ENCODE peak calls at places on chromosomes 6 and 20, in six cellular contexts. M, P, K, I, D and B are unnamed samples.

GRCh38 chr6:168450921-168451320 is 9.9 kb downstream of the SMOC2 start:
- DNase-seq in I (no peak), M (no peak), K (no peak), D (no peak), P (no peak), B (no peak)

GRCh38 chr20:31678389-31679356 is 41.0 kb downstream of the COX4I2 start:
- DNase-seq in D (no peak), P (no peak), I (no peak), M (peak; percentile 87), K (no peak), B (no peak)

GRCh38 chr6:125797934-125798444 is 7.2 kb downstream of the NCOA7 start:
- DNase-seq in I (no peak), K (no peak), D (no peak), M (no peak), P (no peak), B (no peak)

GRCh38 chr6:2485116-2485515 is 239.7 kb upstream of the GMDS start:
- DNase-seq in K (no peak), D (peak; percentile 25), I (no peak), P (no peak), M (no peak), B (peak; percentile 33)

GRCh38 chr6:147158881-147159280 is 45.3 kb upstream of the STXBP5 start:
- DNase-seq in M (no peak), I (no peak), K (no peak), D (no peak), P (no peak), B (no peak)

GRCh38 chr6:148322704-148323103 is 19.9 kb upstream of the SASH1 start:
- DNase-seq in P (no peak), M (no peak), K (no peak), I (no peak), D (no peak), B (no peak)

GRCh38 chr6:163319609-163320366 is 94.7 kb upstream of the QKI start:
- DNase-seq in D (no peak), M (no peak), K (no peak), P (no peak), I (no peak), B (no peak)

GRCh38 chr20:9838035-9838377 is 870 bp downstream of the PAK5 start:
- DNase-seq in K (no peak), I (no peak), P (no peak), D (no peak), M (no peak), B (no peak)

GRCh38 chr6:37809144-37809543 is 10.4 kb upstream of the ZFAND3 start:
- DNase-seq in D (no peak), I (no peak), K (no peak), M (peak; percentile 84), P (no peak), B (no peak)

GRCh38 chr6:108114861-108115597 is 40.5 kb upstream of the OSTM1 start:
- DNase-seq in P (no peak), K (no peak), I (peak; percentile 54), D (peak; percentile 36), M (peak; percentile 72), B (peak; percentile 69)

GRCh38 chr6:120615238-120615637 is 719.0 kb downstream of the TBC1D32 start:
- DNase-seq in K (no peak), D (no peak), M (no peak), P (no peak), I (no peak), B (no peak)

GRCh38 chr6:139153876-139154275 is 19.0 kb downstream of the HECA start:
- DNase-seq in D (no peak), K (no peak), P (no peak), I (no peak), M (no peak), B (no peak)

GRCh38 chr6:160010067-160010466 is 41.2 kb downstream of the IGF2R start:
- DNase-seq in K (no peak), I (no peak), D (no peak), M (no peak), P (no peak), B (no peak)

GRCh38 chr6:37695857-37696219 is 1.8 kb downstream of the MDGA1 start:
- DNase-seq in I (no peak), M (peak; percentile 67), K (no peak), P (no peak), D (no peak), B (no peak)

GRCh38 chr6:84282566-84282965 is 55.1 kb upstream of the CEP162 start:
- DNase-seq in D (no peak), K (no peak), P (no peak), I (no peak), M (no peak), B (no peak)

GRCh38 chr20:21384308-21384892 is 12.9 kb downstream of the NKX2-4 start:
- DNase-seq in M (no peak), I (no peak), P (no peak), K (no peak), D (no peak), B (no peak)

GRCh38 chr20:44599715-44600114 is 17.3 kb downstream of the PKIG start:
- DNase-seq in M (no peak), D (no peak), K (no peak), I (no peak), P (no peak), B (no peak)
- H3K4me1 ChIP-seq in M (peaks cover 47% of the 10 kb centered on the region), D (peaks cover 5% of the 10 kb centered on the region), K (peaks cover 20% of the 10 kb centered on the region), I (peaks cover 26% of the 10 kb centered on the region), P (peaks cover 10% of the 10 kb centered on the region), B (peaks cover 3% of the 10 kb centered on the region)

GRCh38 chr20:56328861-56329260 is 29.9 kb upstream of the FAM210B start:
- DNase-seq in K (no peak), P (no peak), I (no peak), M (no peak), D (no peak), B (no peak)
- H3K9me3 ChIP-seq in K (peaks cover 60% of the 10 kb centered on the region), P (peaks cover 7% of the 10 kb centered on the region), I (no peaks in the 10 kb centered on the region), M (no peaks in the 10 kb centered on the region), D (no peaks in the 10 kb centered on the region), B (no peaks in the 10 kb centered on the region)

GRCh38 chr6:15305909-15306308 is 60.0 kb downstream of the JARID2 start:
- DNase-seq in I (no peak), K (no peak), D (no peak), P (no peak), M (no peak), B (no peak)
- H3K4me1 ChIP-seq in I (peaks cover 45% of the 10 kb centered on the region), K (peaks cover 36% of the 10 kb centered on the region), D (peaks cover 4% of the 10 kb centered on the region), P (peaks cover 12% of the 10 kb centered on the region), M (peaks cover 18% of the 10 kb centered on the region), B (peaks cover 21% of the 10 kb centered on the region)

GRCh38 chr6:169805242-169805838 is 53.9 kb downstream of the ERMARD start:
- DNase-seq in K (no peak), M (peak; percentile 28), P (no peak), D (peak; percentile 3), I (no peak), B (no peak)
- H3K9me3 ChIP-seq in K (no peaks in the 10 kb centered on the region), M (no peaks in the 10 kb centered on the region), P (no peaks in the 10 kb centered on the region), D (no peaks in the 10 kb centered on the region), I (peaks cover 8% of the 10 kb centered on the region), B (no peaks in the 10 kb centered on the region)